ENCODE peak calls at places on chromosomes 13 and 19, in eight cellular contexts. P is aorta; W is cardiac muscle cell; N is heart left ventricle; F is colonic mucosa; X is CD8-positive, alpha-beta T cell; M is CD4-positive, alpha-beta memory T cell; D is uterus. Z is an unnamed sample. For H3K36me3, the result is how much of the 10 kb centered on the place peaks cover.

GRCh38 chr19:8335343-8336071 is 7.6 kb downstream of the KANK3 start:
- DNase-seq in P (no peak), W (peak), N (no peak), F (no peak), X (no peak), M (peak), D (no peak), Z (no peak)

GRCh38 chr19:50358483-50359431 is 6.7 kb downstream of the NAPSA start:
- DNase-seq in P (peak), W (no peak), N (peak), F (peak), X (peak), M (peak), D (peak), Z (no peak)

GRCh38 chr19:49113762-49114629 is at the start of gene LIN7B:
- DNase-seq in P (peak), W (peak), N (peak), F (peak), X (peak), M (peak), D (peak), Z (peak)

GRCh38 chr13:96052655-96053002 is 572 bp downstream of the UGGT2 start:
- DNase-seq in P (no peak), W (peak), N (no peak), F (no peak), X (no peak), M (no peak), D (no peak), Z (peak)

GRCh38 chr19:29598036-29598435 is 8.0 kb upstream of the POP4 start:
- DNase-seq in P (no peak), W (no peak), N (no peak), F (no peak), X (no peak), M (no peak), D (no peak), Z (no peak)

GRCh38 chr19:41321600-41322270 is 11.8 kb downstream of the CCDC97 start:
- DNase-seq in P (no peak), W (peak), N (no peak), F (no peak), X (no peak), M (no peak), D (peak), Z (peak)

GRCh38 chr13:42808572-42808971 is 27.2 kb downstream of the FAM216B start:
- DNase-seq in P (no peak), W (no peak), N (no peak), F (no peak), X (no peak), M (no peak), D (no peak), Z (peak)

GRCh38 chr19:38543807-38544568 is 73.8 kb downstream of the MAP4K1 start:
- DNase-seq in P (peak), W (peak), N (peak), F (peak), X (no peak), M (no peak), D (peak), Z (peak)

GRCh38 chr13:38582133-38582532 is 104.7 kb upstream of the FREM2 start:
- DNase-seq in P (no peak), W (peak), N (no peak), F (peak), X (no peak), M (peak), D (no peak), Z (peak)

GRCh38 chr13:27018230-27018875 is 153.3 kb downstream of the USP12 start:
- DNase-seq in P (no peak), W (no peak), N (no peak), F (no peak), X (no peak), M (no peak), D (no peak), Z (peak)

GRCh38 chr19:5958074-5958850 is 19.7 kb downstream of the RANBP3 start:
- DNase-seq in P (peak), W (no peak), N (no peak), F (no peak), X (no peak), M (no peak), D (no peak), Z (no peak)

GRCh38 chr19:22831211-22831610 is 880 bp upstream of the ZNF723 start:
- DNase-seq in P (no peak), W (no peak), N (no peak), F (no peak), X (no peak), M (no peak), D (no peak), Z (no peak)

GRCh38 chr13:41520016-41520698 is 62.8 kb downstream of the RGCC start:
- DNase-seq in P (peak), W (no peak), N (no peak), F (no peak), X (no peak), M (no peak), D (no peak), Z (no peak)

GRCh38 chr13:28611654-28612131 is 47.2 kb upstream of the POMP start:
- DNase-seq in P (no peak), W (no peak), N (no peak), F (no peak), X (no peak), M (peak), D (no peak), Z (peak)

GRCh38 chr19:18173054-18173571 is 500 bp upstream of the IFI30 start:
- DNase-seq in P (peak), W (no peak), N (peak), F (no peak), X (no peak), M (no peak), D (no peak), Z (peak)

GRCh38 chr19:7856679-7857663 is 17.2 kb downstream of the PRR36 start:
- DNase-seq in P (no peak), W (no peak), N (no peak), F (no peak), X (no peak), M (no peak), D (no peak), Z (no peak)

GRCh38 chr19:1082165-1082927 is 12.8 kb downstream of the POLR2E start:
- DNase-seq in P (no peak), W (peak), N (no peak), F (peak), X (peak), M (peak), D (no peak), Z (no peak)

GRCh38 chr19:1081301-1082164 is 13.6 kb downstream of the POLR2E start:
- DNase-seq in P (no peak), W (no peak), N (no peak), F (no peak), X (no peak), M (no peak), D (no peak), Z (no peak)

GRCh38 chr19:1082928-1083816 is 12.0 kb downstream of the POLR2E start:
- DNase-seq in P (no peak), W (no peak), N (no peak), F (no peak), X (no peak), M (no peak), D (no peak), Z (no peak)

GRCh38 chr19:1079566-1080111 is 12.7 kb downstream of the ARHGAP45 start:
- DNase-seq in P (no peak), W (no peak), N (no peak), F (peak), X (peak), M (no peak), D (no peak), Z (no peak)

GRCh38 chr19:1080360-1081161 is 13.6 kb downstream of the ARHGAP45 start:
- DNase-seq in P (no peak), W (no peak), N (no peak), F (no peak), X (no peak), M (no peak), D (no peak), Z (no peak)
- H3K36me3 ChIP-seq in P (under half), W (under half), N (under half), F (under half), X (half or more), M (half or more), D (under half), Z (under half)

GRCh38 chr19:1224847-1225246 is 13.0 kb downstream of the CBARP start:
- DNase-seq in P (no peak), W (no peak), N (no peak), F (no peak), X (no peak), M (no peak), D (no peak), Z (no peak)
- H3K36me3 ChIP-seq in P (under half), W (under half), N (half or more), F (under half), X (under half), M (under half), D (under half), Z (under half)

DNA sequence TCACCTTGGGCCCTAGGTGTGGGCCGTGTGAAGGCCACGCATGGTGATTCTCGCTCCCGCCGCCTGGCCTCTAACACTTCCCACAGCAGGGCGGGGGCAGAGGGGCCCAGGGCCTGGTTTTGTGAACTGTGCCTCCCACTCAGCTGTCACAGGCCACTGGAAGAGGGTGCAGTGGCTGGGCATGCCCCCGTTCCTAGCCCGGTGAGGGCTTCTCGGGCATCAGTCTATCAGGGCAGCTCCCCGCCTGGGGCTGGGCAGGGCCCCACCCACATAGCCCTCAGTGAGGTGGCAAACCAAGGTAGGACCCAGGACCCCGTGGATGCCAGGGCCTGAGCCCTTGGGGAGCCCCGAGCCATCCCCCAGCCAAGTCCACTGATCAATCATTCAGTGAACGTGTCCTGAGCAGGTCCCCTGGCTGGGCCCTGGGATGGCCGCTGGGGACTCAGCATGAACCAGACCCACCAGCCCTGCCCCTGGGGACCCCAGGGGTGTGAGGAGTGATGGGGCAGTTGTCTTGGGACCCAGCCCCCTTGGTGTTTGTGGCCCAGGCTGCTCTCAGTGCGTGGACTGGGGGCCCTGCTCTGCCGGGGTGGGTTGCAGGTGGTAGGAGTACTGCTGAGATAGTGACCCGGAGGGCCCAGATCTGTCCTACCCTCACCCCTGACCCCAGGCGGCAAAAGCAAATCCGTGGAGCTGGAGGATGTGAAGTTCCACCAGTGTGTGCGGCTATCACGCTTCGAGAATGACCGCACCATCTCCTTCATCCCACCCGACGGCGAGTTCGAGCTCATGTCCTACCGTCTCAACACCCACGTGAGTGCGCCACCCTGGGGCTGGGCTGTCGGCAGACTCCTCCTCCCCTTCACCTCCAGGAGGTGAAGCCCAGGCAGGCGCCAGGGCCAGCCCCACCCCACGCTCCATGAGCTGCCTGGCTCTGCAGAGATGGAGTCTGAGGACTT is 29.4 kb downstream of the AP1M1 start:
- DNase-seq in P (peak), W (no peak), N (no peak), F (no peak), X (no peak), M (no peak), D (no peak), Z (no peak)
- H3K36me3 ChIP-seq in P (under half), W (under half), N (half or more), F (under half), X (half or more), M (half or more), D (under half), Z (half or more)

GRCh38 chr19:10823690-10824089 is 12.3 kb downstream of the TMED1 start:
- DNase-seq in P (no peak), W (no peak), N (no peak), F (no peak), X (no peak), M (no peak), D (no peak), Z (no peak)
- H3K36me3 ChIP-seq in P (under half), W (under half), N (half or more), F (under half), X (under half), M (half or more), D (under half), Z (half or more)

GRCh38 chr13:32126756-32127155 is 95.2 kb downstream of the FRY start:
- DNase-seq in P (no peak), W (no peak), N (no peak), F (no peak), X (no peak), M (no peak), D (no peak), Z (no peak)
- H3K36me3 ChIP-seq in P (under half), W (under half), N (under half), F (under half), X (under half), M (under half), D (under half), Z (under half)

GRCh38 chr13:23966221-23966690 is 69.0 kb upstream of the C1QTNF9B start:
- DNase-seq in P (no peak), W (no peak), N (no peak), F (no peak), X (no peak), M (no peak), D (no peak), Z (no peak)

GRCh38 chr13:23965346-23965745 is 68.0 kb upstream of the C1QTNF9B start:
- DNase-seq in P (no peak), W (no peak), N (no peak), F (no peak), X (no peak), M (no peak), D (no peak), Z (no peak)

GRCh38 chr13:23960566-23961156 is 63.4 kb upstream of the C1QTNF9B start:
- DNase-seq in P (no peak), W (peak), N (no peak), F (no peak), X (no peak), M (no peak), D (no peak), Z (peak)

GRCh38 chr13:23963947-23964346 is 66.6 kb upstream of the C1QTNF9B start:
- DNase-seq in P (no peak), W (no peak), N (no peak), F (no peak), X (no peak), M (no peak), D (no peak), Z (peak)

DNA sequence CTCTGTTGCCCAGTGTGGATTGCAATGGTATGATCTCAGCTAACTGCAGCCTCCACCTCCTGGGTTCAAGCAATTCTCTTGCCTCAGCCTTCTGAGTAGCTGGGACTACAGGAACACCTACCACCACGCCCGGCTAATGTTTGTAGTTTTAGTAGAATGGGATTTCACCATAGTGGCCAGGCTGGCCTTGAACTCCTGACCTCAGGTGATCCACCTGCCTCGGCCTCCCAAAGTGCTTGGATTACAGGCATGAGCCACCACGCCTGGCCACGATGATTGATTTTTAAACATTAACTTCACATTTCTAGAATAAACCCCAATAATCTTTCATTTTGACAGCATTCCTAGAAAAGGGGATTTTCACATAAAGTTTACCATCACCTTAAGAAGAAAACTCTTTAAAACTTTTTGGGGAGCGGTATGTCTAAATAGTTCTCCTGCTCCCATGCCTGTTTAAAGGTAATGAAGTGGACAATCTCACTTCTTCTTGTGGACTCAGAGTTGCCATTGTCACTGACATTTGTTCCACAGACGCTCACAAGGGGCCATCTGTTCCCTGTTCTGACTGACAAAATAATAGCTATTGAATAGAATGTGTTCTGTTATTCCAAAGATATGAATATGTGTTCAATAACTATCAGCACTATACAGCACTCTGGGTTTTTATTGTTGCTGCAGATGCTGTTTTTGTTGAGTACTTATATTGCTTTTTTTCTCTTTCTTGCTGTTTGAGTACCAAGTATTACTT is 66.1 kb upstream of the C1QTNF9B start:
- DNase-seq in P (no peak), W (no peak), N (no peak), F (no peak), X (no peak), M (no peak), D (no peak), Z (no peak)
- H3K36me3 ChIP-seq in P (under half), W (under half), N (under half), F (under half), X (under half), M (under half), D (under half), Z (under half)

GRCh38 chr19:19674315-19674714 is 5.7 kb downstream of the ZNF101 start:
- DNase-seq in P (no peak), W (no peak), N (no peak), F (no peak), X (no peak), M (no peak), D (no peak), Z (no peak)
- H3K36me3 ChIP-seq in P (under half), W (under half), N (under half), F (under half), X (half or more), M (half or more), D (under half), Z (under half)

GRCh38 chr13:78636493-78636892 is 22.5 kb downstream of the OBI1 start:
- DNase-seq in P (no peak), W (no peak), N (no peak), F (no peak), X (no peak), M (no peak), D (no peak), Z (no peak)
- H3K36me3 ChIP-seq in P (under half), W (under half), N (half or more), F (under half), X (under half), M (under half), D (under half), Z (half or more)